ENCODE peak calls at places on chromosomes 1 and 21, in seven cellular contexts. F, E, K, S, T, Z and L are unnamed samples.

GRCh38 chr1:185788386-185788785 is 54.2 kb downstream of the HMCN1 start:
- DNase-seq in F (no peak), Z (no peak), S (no peak), T (no peak), K (no peak), E (no peak), L (no peak)

GRCh38 chr1:1099506-1100183 is 16.2 kb downstream of the C1orf159 start:
- DNase-seq in Z (no peak), F (no peak), S (no peak), K (no peak), E (no peak), T (no peak), L (no peak)

GRCh38 chr1:234862360-234862943 is 252.5 kb upstream of the IRF2BP2 start:
- DNase-seq in S (no peak), E (no peak), T (no peak), F (no peak), K (no peak), Z (no peak), L (no peak)

GRCh38 chr1:51192213-51192843 is 43.7 kb upstream of the RNF11 start:
- DNase-seq in K (peak), S (peak), T (peak), F (peak), Z (peak), E (peak), L (peak)

GRCh38 chr1:221718391-221719277 is 23.3 kb downstream of the DUSP10 start:
- DNase-seq in K (peak), E (peak), Z (no peak), S (peak), T (peak), F (peak), L (no peak)

GRCh38 chr1:57623791-57624538 is 200.1 kb upstream of the DAB1 start:
- DNase-seq in F (no peak), T (no peak), Z (no peak), S (no peak), E (peak), K (no peak), L (no peak)

GRCh38 chr1:228770779-228771223 is 35.5 kb downstream of the RHOU start:
- DNase-seq in E (no peak), Z (no peak), T (no peak), K (no peak), F (no peak), S (no peak), L (no peak)

GRCh38 chr1:147613506-147613905 is 56.8 kb downstream of the ACP6 start:
- DNase-seq in F (no peak), S (no peak), K (no peak), T (no peak), E (no peak), Z (no peak), L (no peak)

DNA sequence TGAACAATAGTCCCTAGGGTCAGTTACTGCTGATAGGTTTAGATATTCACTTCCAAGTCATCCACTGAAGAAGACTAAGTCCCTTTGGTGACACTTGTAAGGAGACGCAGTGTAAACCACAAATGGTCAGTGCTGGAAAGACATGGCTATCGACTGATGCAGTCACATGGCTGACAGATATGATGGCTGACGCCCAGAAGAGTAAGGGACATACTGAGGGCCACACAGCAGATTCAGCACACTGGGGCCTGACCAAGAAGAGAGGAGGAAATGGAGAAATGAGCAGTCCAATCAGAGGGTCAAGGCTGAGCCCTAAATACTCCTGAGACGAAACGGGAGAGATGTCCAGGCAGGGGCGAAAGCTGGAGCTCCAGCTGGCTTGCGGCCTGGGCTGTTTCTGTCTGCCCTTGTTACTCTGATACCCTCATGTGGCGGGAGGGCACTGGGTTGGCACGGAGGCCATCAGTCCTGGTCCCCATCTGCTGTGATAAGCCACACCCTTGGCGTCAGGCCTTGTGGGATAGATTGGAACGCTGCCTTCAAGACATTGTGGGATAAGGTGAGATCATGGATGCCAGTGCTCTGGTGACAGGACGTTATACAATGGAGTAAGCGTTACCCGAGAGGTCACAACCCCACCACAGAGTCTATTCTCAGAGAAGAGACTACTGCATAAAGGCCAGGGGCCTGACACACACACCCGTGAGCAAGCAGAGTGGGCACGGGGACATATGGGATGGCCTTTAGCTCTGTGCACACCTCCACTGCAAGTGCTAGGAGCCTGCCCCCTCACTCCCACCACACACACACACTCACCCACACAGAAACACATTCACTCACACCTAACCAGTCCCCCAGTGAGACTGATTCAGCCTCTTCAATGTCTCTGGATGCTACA is 158.4 kb downstream of the TRABD2B start:
- DNase-seq in S (no peak), Z (no peak), T (no peak), F (no peak), E (no peak), K (no peak), L (no peak)
- TF ChIP-seq EZH2phosphoT487 in S (no peak), Z (no peak), T (no peak), F (no peak), E (no peak), K (no peak), L (no peak)

DNA sequence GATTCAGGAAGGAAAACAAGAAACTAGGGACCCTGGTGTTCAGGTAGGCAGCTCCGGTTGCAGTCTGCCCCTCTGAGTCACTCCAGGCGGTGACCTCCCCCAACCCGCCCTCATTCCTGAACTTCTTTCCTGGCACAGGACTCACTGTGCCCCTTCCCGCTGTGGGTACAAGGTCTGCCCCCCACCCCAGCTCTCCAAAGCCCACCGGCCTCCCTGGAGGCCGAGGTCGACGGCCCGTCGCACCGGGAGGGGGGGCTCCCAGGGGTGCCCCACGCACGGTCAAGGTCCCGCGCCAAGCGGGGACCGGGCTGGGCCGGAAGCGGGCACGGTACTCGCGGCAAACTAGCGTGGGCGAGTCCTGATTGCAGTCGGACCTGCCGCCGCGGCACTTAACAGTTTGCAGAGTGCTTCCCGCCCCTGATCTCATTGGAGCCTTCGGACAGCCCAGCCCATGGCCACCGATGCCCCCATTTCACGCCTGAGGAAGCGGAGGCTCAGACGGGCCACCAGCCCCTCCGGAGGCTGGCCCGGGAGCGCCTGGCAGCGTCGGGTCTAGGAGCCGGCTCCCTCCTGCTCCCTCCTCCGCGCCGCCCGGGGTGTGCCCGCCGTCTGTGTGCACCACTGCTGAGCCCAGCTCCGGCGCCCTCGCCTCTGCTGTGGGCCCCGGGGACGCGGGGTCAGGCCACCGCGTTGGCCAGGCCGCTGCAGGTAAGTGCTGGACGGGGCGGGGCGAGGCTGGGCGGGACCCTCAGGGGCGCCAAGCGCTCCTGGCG is at the start of gene GJB3:
- DNase-seq in F (peak), K (peak), E (peak), T (peak), Z (no peak), S (peak), L (no peak)
- TF ChIP-seq EZH2 in F (peak), K (peak), E (no peak), T (peak), Z (no peak), S (no peak), L (no peak)

GRCh38 chr1:184270556-184270955 is 116.3 kb upstream of the C1orf21 start:
- DNase-seq in S (no peak), E (no peak), F (peak), T (peak), Z (no peak), K (peak), L (no peak)
- TF ChIP-seq EZH2phosphoT487 in S (no peak), E (no peak), F (no peak), T (no peak), Z (no peak), K (no peak), L (no peak)

GRCh38 chr21:39616373-39616772 is 3.6 kb downstream of the B3GALT5 start:
- DNase-seq in S (peak), T (no peak), F (no peak), Z (no peak), K (no peak), E (no peak), L (no peak)

GRCh38 chr21:39612233-39613028 is at the start of gene B3GALT5:
- DNase-seq in S (peak), F (no peak), Z (no peak), T (peak), E (peak), K (peak), L (peak)

GRCh38 chr21:39611547-39612190 is 1.1 kb upstream of the B3GALT5 start:
- DNase-seq in F (no peak), S (no peak), K (peak), E (no peak), T (peak), Z (no peak), L (no peak)

GRCh38 chr21:39610705-39611104 is 2.0 kb upstream of the B3GALT5 start:
- DNase-seq in E (no peak), Z (no peak), K (peak), S (peak), F (no peak), T (peak), L (no peak)

DNA sequence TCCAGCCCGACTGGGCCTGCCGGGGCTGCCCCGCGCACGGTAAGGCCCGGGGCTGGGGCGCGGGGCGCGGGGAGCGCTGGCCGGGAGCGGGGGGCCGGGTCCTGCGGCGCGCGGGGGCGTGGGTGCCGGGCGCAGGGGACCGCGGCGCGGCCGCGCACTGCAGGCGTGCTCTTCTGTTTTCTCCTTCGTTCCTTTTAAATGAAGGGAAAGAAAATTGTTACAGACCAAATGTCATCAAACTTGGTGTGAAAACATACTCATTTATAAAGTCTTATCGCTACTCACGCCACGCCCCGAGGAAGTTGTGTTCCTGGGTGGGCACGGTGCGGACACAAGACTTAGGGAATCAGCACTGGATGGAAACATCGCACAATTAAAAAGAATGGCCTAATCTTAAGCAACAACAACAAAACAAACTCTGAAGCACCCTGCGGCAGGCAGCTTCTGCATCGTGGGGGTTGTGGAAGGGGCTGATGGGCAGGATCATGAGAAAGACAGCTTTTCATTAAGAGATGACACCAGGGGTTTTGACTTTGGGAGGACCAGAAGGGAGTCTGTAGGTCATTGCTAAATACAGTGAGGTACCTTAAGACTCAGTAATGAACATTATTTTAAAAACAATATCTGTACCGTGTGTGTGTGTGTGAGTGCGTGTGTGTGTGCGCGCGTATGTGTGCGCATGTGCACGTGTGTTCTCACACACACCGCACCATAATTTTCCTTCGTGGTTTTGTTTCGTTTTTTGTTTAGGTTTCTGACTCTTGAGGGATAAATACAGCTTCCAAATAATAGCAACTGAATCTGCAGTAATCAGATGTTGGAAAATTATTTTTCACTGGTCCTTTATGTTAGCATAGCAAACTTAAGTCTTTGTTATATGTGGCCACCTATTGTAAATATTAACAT is 542 bp downstream of the B3GALT5 start:
- DNase-seq in S (no peak), K (no peak), Z (no peak), E (no peak), T (peak), F (no peak), L (no peak)
- TF ChIP-seq EZH2 in S (no peak), K (no peak), Z (no peak), E (no peak), T (no peak), F (no peak), L (no peak)

GRCh38 chr1:53825306-53825705 is 12.8 kb downstream of the NDC1 start:
- DNase-seq in Z (no peak), K (no peak), E (no peak), F (no peak), S (no peak), T (no peak), L (no peak)

GRCh38 chr1:53821380-53821779 is 16.7 kb downstream of the NDC1 start:
- DNase-seq in K (no peak), S (no peak), T (no peak), E (no peak), F (no peak), Z (no peak), L (no peak)

GRCh38 chr1:53822931-53823330 is 15.2 kb downstream of the NDC1 start:
- DNase-seq in Z (no peak), E (no peak), F (no peak), K (no peak), T (no peak), S (no peak), L (no peak)

DNA sequence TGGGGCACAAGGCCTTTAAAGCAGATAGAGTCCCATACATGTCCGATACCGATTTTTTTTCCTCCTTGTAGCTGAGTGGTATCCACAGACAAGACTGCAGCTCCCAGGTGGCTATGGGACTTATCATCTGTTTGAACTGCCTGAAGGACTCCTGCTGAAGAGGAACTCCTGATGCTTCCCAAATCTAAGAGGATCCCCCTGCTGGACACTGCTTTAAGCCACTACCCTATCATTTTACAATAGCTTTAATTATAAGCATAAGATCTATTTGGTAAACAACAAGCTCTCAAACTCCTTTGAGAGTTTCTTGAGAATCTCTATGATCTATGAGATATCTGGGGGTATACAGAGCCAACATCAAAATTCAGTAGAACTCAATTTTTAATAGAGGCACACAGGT is 11.7 kb downstream of the NDC1 start:
- DNase-seq in K (peak), Z (no peak), E (no peak), S (no peak), T (peak), F (peak), L (no peak)
- TF ChIP-seq EZH2phosphoT487 in K (no peak), Z (no peak), E (no peak), S (no peak), T (no peak), F (no peak), L (no peak)

DNA sequence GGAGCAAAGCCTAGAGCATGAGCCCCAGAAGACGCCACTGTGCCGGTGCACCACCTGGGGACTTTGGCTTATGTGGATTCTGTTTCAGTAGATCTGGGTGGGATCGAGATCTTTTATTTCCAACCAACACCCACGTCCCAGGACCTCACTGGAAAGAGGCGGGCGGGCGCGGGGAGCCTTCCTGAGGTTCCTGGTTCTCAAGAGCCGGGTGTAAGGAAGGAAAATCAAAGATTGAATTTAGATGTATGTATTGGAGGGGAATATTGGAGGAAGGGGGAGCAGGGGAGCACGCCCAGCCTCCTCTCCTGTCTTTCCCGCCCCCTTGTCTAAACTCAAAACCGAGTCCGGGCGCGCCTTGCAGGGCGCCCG is 6.2 kb upstream of the OLIG2 start:
- DNase-seq in T (no peak), F (no peak), Z (no peak), K (no peak), E (no peak), S (no peak), L (no peak)
- TF ChIP-seq EZH2 in T (no peak), F (peak), Z (no peak), K (no peak), E (no peak), S (no peak), L (no peak)

GRCh38 chr1:211541715-211542477 is 37.1 kb downstream of the SLC30A1 start:
- DNase-seq in K (no peak), E (peak), S (peak), F (no peak), T (no peak), Z (no peak), L (no peak)
- TF ChIP-seq EZH2phosphoT487 in K (no peak), E (no peak), S (no peak), F (no peak), T (no peak), Z (no peak), L (no peak)

DNA sequence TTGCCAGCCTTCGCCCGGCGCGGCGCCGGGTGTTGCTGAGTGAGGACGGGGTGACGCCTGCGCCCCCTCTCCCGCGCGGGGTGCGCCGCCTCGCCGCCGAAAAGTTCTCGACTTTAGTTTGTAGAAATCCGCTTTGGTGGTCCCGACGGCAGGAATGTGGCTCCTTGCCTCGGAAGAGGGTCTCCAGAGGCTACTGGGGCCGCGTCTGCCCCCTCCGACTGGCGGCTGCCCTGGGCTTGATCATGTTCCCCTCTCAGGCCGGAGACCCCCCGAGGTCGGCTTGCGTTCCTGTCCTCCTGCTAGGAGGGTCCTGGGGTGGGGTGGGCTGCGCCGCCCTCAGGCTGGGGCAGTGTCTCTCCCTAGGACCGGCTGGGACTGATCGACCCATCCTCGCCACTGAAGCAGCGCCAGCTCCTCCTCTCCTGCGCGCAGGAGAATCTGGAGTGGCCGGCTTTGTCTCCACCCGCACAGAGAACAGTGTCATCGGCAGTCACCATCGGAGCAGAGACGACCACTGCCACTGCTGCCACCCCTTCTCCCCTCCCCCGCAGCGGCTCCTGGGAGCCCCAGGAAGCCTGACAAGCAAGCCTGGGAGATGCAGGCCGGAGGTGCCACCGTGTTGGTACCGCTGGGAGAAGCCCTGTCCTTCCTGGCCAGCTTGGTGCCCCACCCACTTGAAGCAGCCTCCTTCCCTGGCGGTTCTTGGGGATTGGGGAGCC is 554 bp upstream of the SLC30A2 start:
- DNase-seq in F (no peak), Z (no peak), T (peak), S (no peak), K (peak), E (no peak), L (no peak)
- TF ChIP-seq EZH2 in F (peak), Z (no peak), T (peak), S (no peak), K (peak), E (no peak), L (no peak)

GRCh38 chr1:83053446-83053845 is 945.5 kb downstream of the TTLL7 start:
- DNase-seq in K (no peak), F (peak), T (no peak), S (no peak), E (no peak), Z (no peak), L (no peak)

GRCh38 chr1:83055391-83056170 is 943.4 kb downstream of the TTLL7 start:
- DNase-seq in S (peak), T (no peak), K (peak), F (no peak), Z (no peak), E (peak), L (no peak)

GRCh38 chr1:83060216-83060615 is 938.7 kb downstream of the TTLL7 start:
- DNase-seq in Z (no peak), S (peak), T (no peak), E (peak), F (no peak), K (no peak), L (no peak)

GRCh38 chr1:83052865-83053264 is 946.1 kb downstream of the TTLL7 start:
- DNase-seq in S (peak), T (no peak), K (no peak), F (no peak), E (no peak), Z (no peak), L (no peak)

DNA sequence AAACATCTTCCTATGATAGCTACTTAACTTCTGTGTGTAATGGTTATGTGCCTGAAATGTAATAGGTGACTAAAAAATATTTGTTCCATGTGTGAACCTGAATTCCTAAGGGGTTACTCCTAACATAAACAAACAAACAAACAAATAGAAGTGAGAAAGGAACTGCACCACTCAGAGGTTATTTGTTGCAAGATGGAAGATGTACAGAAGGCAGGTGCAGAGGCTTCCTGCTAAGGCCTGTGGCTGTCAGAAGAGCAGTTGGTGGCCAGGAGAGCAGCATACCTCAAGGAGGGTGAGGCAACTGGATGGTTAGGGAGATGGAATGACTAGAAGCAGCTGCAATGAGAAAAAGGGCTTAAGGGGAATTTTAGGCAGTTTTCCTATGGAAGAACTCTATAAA is 940.6 kb downstream of the TTLL7 start:
- DNase-seq in E (no peak), K (no peak), T (no peak), Z (no peak), F (no peak), S (no peak), L (no peak)
- TF ChIP-seq EZH2phosphoT487 in E (no peak), K (no peak), T (no peak), Z (no peak), F (no peak), S (no peak), L (no peak)

GRCh38 chr21:37006521-37007291 is at the start of gene RIPPLY3:
- DNase-seq in Z (no peak), E (peak), K (peak), S (peak), F (peak), T (peak), L (no peak)
- TF ChIP-seq EZH2 in Z (no peak), E (no peak), K (peak), S (no peak), F (no peak), T (peak), L (no peak)